ENCODE peak calls at places on chromosome 2, in six cellular contexts. E is HTR-8/SVneo, J is Calu3, M is DMS 273 treated with DMSO at 0.1 percent for 48 hours, I is HEK293T, F is tibial artery. A is an unnamed sample.
A peak's percentile ranks its signal among the peaks of the same experiment; 100 is the strongest.

GRCh38 chr2:122412360-122412759 is 656.9 kb downstream of the TSN start:
- DNase-seq in F (no peak), I (no peak), E (no peak), J (no peak), M (peak; percentile 62), A (no peak)

GRCh38 chr2:219571311-219572236 is at the start of gene OBSL1:
- DNase-seq in E (peak; percentile 81), F (peak; percentile 55), J (peak; percentile 79), I (peak; percentile 77), M (peak; percentile 40), A (no peak)

GRCh38 chr2:215615829-215616226 is 180.0 kb upstream of the FN1 start:
- DNase-seq in F (no peak), J (no peak), M (no peak), I (no peak), E (no peak), A (no peak)

GRCh38 chr2:60519259-60519863 is 34.1 kb downstream of the BCL11A start:
- DNase-seq in F (no peak), I (no peak), E (no peak), J (no peak), M (no peak), A (no peak)

GRCh38 chr2:201820385-201821007 is 14.2 kb downstream of the CDK15 start:
- DNase-seq in J (no peak), E (no peak), M (no peak), I (no peak), F (no peak), A (no peak)

GRCh38 chr2:85770369-85770768 is 16.6 kb downstream of the ATOH8 start:
- DNase-seq in J (no peak), I (no peak), F (no peak), M (no peak), E (no peak), A (no peak)

GRCh38 chr2:109554758-109555157 is 59.0 kb downstream of the SEPTIN10 start:
- DNase-seq in E (no peak), F (no peak), I (no peak), J (no peak), M (no peak), A (no peak)

GRCh38 chr2:96503637-96504243 is 1.4 kb downstream of the NEURL3 start:
- DNase-seq in I (no peak), J (no peak), F (no peak), E (no peak), M (no peak), A (no peak)

GRCh38 chr2:46771309-46771708 is 144.3 kb downstream of the MCFD2 start:
- DNase-seq in I (no peak), J (no peak), F (no peak), E (no peak), M (no peak), A (no peak)

GRCh38 chr2:209933499-209934458 is 68.7 kb upstream of the RPE start:
- DNase-seq in F (no peak), I (no peak), M (no peak), J (peak; percentile 11), E (no peak), A (no peak)

GRCh38 chr2:126307740-126308139 is 348.2 kb upstream of the GYPC start:
- DNase-seq in J (no peak), E (no peak), I (no peak), M (no peak), F (no peak), A (no peak)

GRCh38 chr2:33133436-33133835 is 186.7 kb downstream of the LTBP1 start:
- DNase-seq in M (no peak), I (no peak), F (peak; percentile 35), E (no peak), J (no peak), A (no peak)

GRCh38 chr2:63926800-63927199 is 85.1 kb downstream of the UGP2 start:
- DNase-seq in J (no peak), M (no peak), I (no peak), F (no peak), E (no peak), A (no peak)

GRCh38 chr2:234290671-234291070 is 206.2 kb downstream of the ARL4C start:
- DNase-seq in J (no peak), I (no peak), F (no peak), M (no peak), E (no peak), A (peak; percentile 38)

A was measured in germinal center.